ENCODE peak calls at places on chromosomes 5 and 9, in four cellular contexts. H is WTC11, R is HepG2, O is K562. P is an unnamed sample.
A peak's percentile ranks its signal among the peaks of the same experiment; 100 is the strongest.

GRCh38 chr5:138752341-138752950 is 779 bp upstream of the CTNNA1 start:
- DNase-seq in H (peak; percentile 36), O (peak; percentile 64), R (peak; percentile 39), P (peak; percentile 39)

GRCh38 chr9:25350011-25350410 is 328.2 kb downstream of the TUSC1 start:
- DNase-seq in O (no peak), H (no peak), R (no peak), P (no peak)

GRCh38 chr9:70034292-70034711 is 9.3 kb upstream of the MAMDC2 start:
- DNase-seq in H (no peak), O (no peak), R (no peak), P (no peak)

GRCh38 chr9:87708989-87709706 is 16.8 kb upstream of the CTSL start:
- DNase-seq in R (no peak), H (no peak), O (no peak), P (no peak)

GRCh38 chr5:173297813-173298212 is 30.4 kb downstream of the STC2 start:
- DNase-seq in O (no peak), R (no peak), H (no peak), P (no peak)

GRCh38 chr5:36944607-36945225 is 68.1 kb downstream of the NIPBL start:
- DNase-seq in O (peak; percentile 12), R (peak; percentile 49), H (no peak), P (no peak)

GRCh38 chr5:147989239-147989638 is 74.5 kb upstream of the SPINK5 start:
- DNase-seq in H (no peak), R (no peak), O (no peak), P (no peak)

GRCh38 chr9:137422668-137423000 is 328 bp downstream of the EXD3 start:
- DNase-seq in R (no peak), H (peak; percentile 39), O (peak; percentile 75), P (peak; percentile 54)

GRCh38 chr9:93129286-93129685 is 4.8 kb downstream of the NINJ1 start:
- DNase-seq in H (no peak), O (no peak), R (no peak), P (no peak)

GRCh38 chr9:121887553-121888437 is 205.3 kb downstream of the TTLL11 start:
- DNase-seq in R (no peak), O (no peak), H (no peak), P (no peak)

GRCh38 chr9:130451509-130452388 is 7.0 kb downstream of the ASS1 start:
- DNase-seq in H (peak; percentile 80), R (peak; percentile 61), O (peak; percentile 73), P (peak; percentile 82)

GRCh38 chr9:87675466-87675865 is 50.5 kb upstream of the CTSL start:
- DNase-seq in R (no peak), O (no peak), H (no peak), P (no peak)

GRCh38 chr9:92974161-92974661 is 26.9 kb downstream of the FGD3 start:
- DNase-seq in H (no peak), R (peak; percentile 32), O (no peak), P (no peak)

GRCh38 chr9:99011161-99011709 is 67.5 kb downstream of the COL15A1 start:
- DNase-seq in O (no peak), H (no peak), R (no peak), P (no peak)

GRCh38 chr5:1782385-1783213 is 17.0 kb downstream of the MRPL36 start:
- DNase-seq in R (no peak), H (no peak), O (no peak), P (no peak)

GRCh38 chr5:148986636-148987035 is 76.2 kb downstream of the SH3TC2 start:
- DNase-seq in H (no peak), R (no peak), O (no peak), P (no peak)

GRCh38 chr9:30757723-30758122 is 1626.7 kb upstream of the ACO1 start:
- DNase-seq in H (no peak), O (no peak), R (no peak), P (no peak)

GRCh38 chr9:123174887-123175518 is 93.4 kb downstream of the STRBP start:
- DNase-seq in O (no peak), R (no peak), H (no peak), P (no peak)

GRCh38 chr9:101307524-101308213 is 77.1 kb downstream of the BAAT start:
- DNase-seq in O (no peak), R (no peak), H (no peak), P (no peak)

GRCh38 chr9:121267689-121268597 is at the start of gene GSN:
- DNase-seq in H (peak; percentile 84), R (peak; percentile 47), O (peak; percentile 96), P (peak; percentile 77)

GRCh38 chr5:38453506-38453905 is 102.9 kb downstream of the LIFR start:
- DNase-seq in H (no peak), R (no peak), O (no peak), P (no peak)

GRCh38 chr5:34957857-34958690 is 28.7 kb downstream of the DNAJC21 start:
- DNase-seq in O (peak; percentile 43), H (no peak), R (peak; percentile 30), P (peak; percentile 48)

GRCh38 chr5:149855371-149855770 is 89.2 kb downstream of the PDE6A start:
- DNase-seq in O (no peak), H (no peak), R (no peak), P (no peak)

GRCh38 chr5:97102010-97102470 is 40.4 kb downstream of the LIX1 start:
- DNase-seq in R (no peak), O (no peak), H (peak; percentile 43), P (peak; percentile 41)

GRCh38 chr5:171978016-171978415 is 28.4 kb downstream of the FBXW11 start:
- DNase-seq in H (no peak), O (no peak), R (no peak), P (no peak)

GRCh38 chr9:19914044-19914443 is 125.2 kb upstream of the SLC24A2 start:
- DNase-seq in O (no peak), R (no peak), H (no peak), P (no peak)

GRCh38 chr5:116272281-116272941 is 187.6 kb downstream of the COMMD10 start:
- DNase-seq in R (no peak), H (no peak), O (no peak), P (no peak)

GRCh38 chr5:64506567-64507321 is 929 bp downstream of the RGS7BP start:
- DNase-seq in O (no peak), R (no peak), H (peak; percentile 66), P (no peak)
- TF ChIP-seq ELF4 in O (no peak), R (no peak), H (no peak), P (no peak)

DNA sequence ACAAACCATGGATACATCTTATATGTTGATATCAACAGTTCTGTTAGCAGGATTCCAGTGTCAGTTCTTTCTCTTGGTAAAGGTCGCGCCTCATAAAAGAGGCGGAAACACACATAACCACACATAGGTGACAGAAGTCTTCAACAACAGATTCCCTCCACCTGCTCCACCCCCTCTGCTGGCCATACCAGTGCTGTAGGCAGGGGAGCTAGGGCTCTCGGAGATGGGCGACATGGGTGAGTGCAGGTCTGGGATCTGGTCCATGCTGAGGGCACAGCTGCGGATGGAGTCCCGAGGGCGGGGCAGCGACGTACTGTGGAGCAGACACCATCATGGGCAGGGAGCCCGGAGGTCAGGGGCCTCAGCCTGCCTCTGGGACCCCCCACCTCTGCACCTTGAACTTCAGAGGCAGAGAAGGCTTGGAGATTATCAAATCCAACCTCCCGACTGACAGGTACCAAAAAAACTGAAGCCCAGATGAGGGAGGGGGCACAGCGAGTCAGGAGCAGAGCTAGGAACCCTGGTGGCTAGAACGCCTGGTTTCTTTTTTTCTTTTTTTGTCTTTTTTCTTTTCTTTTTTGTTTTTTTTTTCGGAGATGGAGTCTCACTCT is 12.0 kb upstream of the TOR2A start:
- DNase-seq in R (no peak), H (no peak), O (no peak), P (no peak)
- TF ChIP-seq ELF4 in R (no peak), H (no peak), O (no peak), P (no peak)

GRCh38 chr5:17219006-17219422 is 1.6 kb downstream of the BASP1 start:
- DNase-seq in O (no peak), R (no peak), H (peak; percentile 76), P (peak; percentile 9)
- TF ChIP-seq ELF4 in O (no peak), R (no peak), H (no peak), P (no peak)

DNA sequence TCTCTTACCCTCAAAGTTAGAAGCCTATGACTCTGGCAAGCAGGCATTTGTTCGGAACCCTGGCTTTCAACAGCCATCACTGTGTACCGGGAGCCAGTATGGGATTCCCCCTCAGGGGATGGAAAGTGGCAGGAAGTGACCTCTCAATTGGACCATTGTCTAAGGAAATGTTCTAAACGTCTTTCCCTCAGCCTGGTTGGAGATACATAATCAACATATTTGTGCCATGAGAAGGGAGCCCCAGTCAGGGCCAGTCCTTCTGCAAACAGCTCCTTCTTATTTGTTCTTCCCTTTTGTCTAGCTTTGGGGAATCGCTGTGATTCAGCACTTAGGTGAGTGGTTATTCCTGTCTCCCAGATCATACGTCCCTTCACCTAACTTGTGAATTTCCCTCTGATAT is 154.1 kb upstream of the MEF2C start:
- DNase-seq in O (no peak), H (no peak), R (peak; percentile 2), P (no peak)
- TF ChIP-seq ELF4 in O (no peak), H (no peak), R (no peak), P (no peak)

DNA sequence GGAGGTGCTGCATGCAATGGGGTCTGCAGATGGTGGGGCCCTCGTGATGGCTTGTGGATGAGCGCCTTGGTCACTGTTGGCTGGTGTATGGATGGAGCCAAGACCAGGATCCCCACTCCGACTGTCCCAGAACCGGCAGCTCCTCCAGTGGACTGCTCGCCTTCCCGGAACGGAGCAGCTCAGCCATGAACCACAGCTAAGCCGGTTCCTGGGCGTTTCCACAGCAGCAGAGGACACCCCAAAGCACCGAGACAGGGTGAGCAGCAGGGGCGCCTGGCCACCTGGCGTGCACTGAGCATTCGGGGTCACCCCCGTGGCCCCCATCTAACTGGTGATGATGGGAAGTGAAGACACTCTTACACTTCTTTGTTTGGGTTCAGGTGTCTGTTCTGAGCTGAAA is 26.1 kb downstream of the CCDC187 start:
- DNase-seq in R (no peak), O (no peak), H (no peak), P (no peak)
- TF ChIP-seq ELF4 in R (no peak), O (no peak), H (no peak), P (no peak)

P was measured in HEK293T.